ENCODE peak calls at places on chromosome X, in six cellular contexts. I is activated CD8-positive, alpha-beta T cell treated with anti-CD3 and anti-CD28 coated beads for 36 hours; K is SK-N-SH; Q is neuronal stem cell; P is GM04504; U is NCI-H1436. T is an unnamed sample.
A peak's percentile ranks its signal among the peaks of the same experiment; 100 is the strongest.

GRCh38 chrX:134836497-134836968 is 154.3 kb upstream of the SMIM10 start:
- DNase-seq in P (no peak), K (no peak), Q (no peak), U (no peak), I (no peak), T (peak; percentile 28)

GRCh38 chrX:6228720-6229119 is at the start of gene NLGN4X:
- DNase-seq in Q (peak; percentile 11), P (no peak), K (peak; percentile 45), U (no peak), I (no peak), T (peak; percentile 3)

GRCh38 chrX:10666102-10666501 is 45.7 kb upstream of the MID1 start:
- DNase-seq in U (no peak), P (no peak), K (no peak), Q (no peak), I (no peak), T (no peak)

GRCh38 chrX:97027384-97027922 is 143.7 kb downstream of the RPA4 start:
- DNase-seq in K (no peak), P (no peak), Q (peak; percentile 60), I (no peak), U (peak; percentile 4), T (no peak)

GRCh38 chrX:8345473-8345872 is 119.2 kb upstream of the VCX3B start:
- DNase-seq in Q (no peak), I (no peak), U (no peak), P (no peak), K (no peak), T (no peak)

GRCh38 chrX:150683536-150684146 is 9.6 kb upstream of the MTMR1 start:
- DNase-seq in Q (no peak), P (no peak), K (peak; percentile 43), U (peak; percentile 39), I (peak; percentile 17), T (peak; percentile 16)

GRCh38 chrX:45697591-45697990 is 496.9 kb upstream of the DIPK2B start:
- DNase-seq in K (no peak), U (no peak), I (no peak), P (peak; percentile 45), Q (no peak), T (peak; percentile 89)

GRCh38 chrX:140440891-140441290 is 64.0 kb downstream of the SOX3 start:
- DNase-seq in P (no peak), U (no peak), I (no peak), Q (no peak), K (no peak), T (no peak)

GRCh38 chrX:11663875-11664210 is 1.9 kb downstream of the ARHGAP6 start:
- DNase-seq in U (no peak), P (no peak), K (no peak), I (no peak), Q (no peak), T (peak; percentile 43)

GRCh38 chrX:123424546-123424945 is 240.5 kb downstream of the GRIA3 start:
- DNase-seq in I (no peak), P (peak; percentile 46), K (no peak), Q (no peak), U (no peak), T (peak; percentile 49)

GRCh38 chrX:11380187-11380586 is 87.0 kb downstream of the AMELX start:
- DNase-seq in P (peak; percentile 16), Q (no peak), K (no peak), U (no peak), I (no peak), T (peak; percentile 28)

GRCh38 chrX:109600114-109600710 is 24.8 kb downstream of the KCNE5 start:
- DNase-seq in I (no peak), P (no peak), K (peak; percentile 10), U (no peak), Q (no peak), T (peak; percentile 35)

GRCh38 chrX:2578864-2579263 is 78.1 kb upstream of the DHRSX start:
- DNase-seq in Q (no peak), I (no peak), K (no peak), P (no peak), U (no peak), T (no peak)

GRCh38 chrX:100297732-100298131 is 112.3 kb downstream of the PCDH19 start:
- DNase-seq in Q (no peak), K (no peak), U (no peak), I (no peak), P (no peak), T (no peak)

GRCh38 chrX:1751781-1752180 is 136.9 kb downstream of the ASMT start:
- DNase-seq in U (no peak), I (no peak), Q (no peak), P (no peak), K (no peak), T (no peak)

GRCh38 chrX:147637190-147637589 is 274.5 kb upstream of the FMR1 start:
- DNase-seq in Q (no peak), K (no peak), I (no peak), P (no peak), U (no peak), T (no peak)

GRCh38 chrX:121013897-121014455 is 28.4 kb upstream of the CT47A1 start:
- DNase-seq in Q (no peak), K (no peak), I (no peak), U (no peak), P (no peak), T (no peak)

T was measured in foreskin fibroblast.